ENCODE peak calls at places on chromosomes 4 and X, in five cellular contexts. H is naive thymus-derived CD8-positive, alpha-beta T cell; D is nephron progenitor cell; U is activated naive CD8-positive, alpha-beta T cell treated with anti-CD3 and anti-CD28 coated beads for 36 hours; L is mesothelial cell of epicardium. Q is an unnamed sample.

GRCh38 chr4:162352580-162353107 is 188.8 kb upstream of the FSTL5 start:
- DNase-seq in H (no peak), D (no peak), U (no peak), L (no peak), Q (no peak)

GRCh38 chr4:76811604-76812412 is 86.1 kb downstream of the SOWAHB start:
- DNase-seq in H (no peak), D (no peak), U (no peak), L (no peak), Q (no peak)

GRCh38 chr4:138870739-138871633 is 144.6 kb upstream of the NOCT start:
- DNase-seq in H (peak; percentile 40), D (peak; percentile 74), U (peak; percentile 31), L (peak; percentile 37), Q (peak; percentile 30)

GRCh38 chrX:130030826-130031225 is 48.4 kb downstream of the BCORL1 start:
- DNase-seq in H (no peak), D (no peak), U (no peak), L (no peak), Q (no peak)

GRCh38 chrX:115344885-115345653 is 55.6 kb downstream of the LUZP4 start:
- DNase-seq in H (no peak), D (peak; percentile 24), U (no peak), L (peak; percentile 83), Q (no peak)

GRCh38 chr4:88162636-88163035 is 4.2 kb upstream of the ABCG2 start:
- DNase-seq in H (no peak), D (peak; percentile 35), U (no peak), L (no peak), Q (no peak)

GRCh38 chr4:6134612-6135220 is 65.6 kb downstream of the JAKMIP1 start:
- DNase-seq in H (no peak), D (no peak), U (no peak), L (no peak), Q (peak; percentile 57)

GRCh38 chr4:6478546-6479220 is 6.3 kb upstream of the PPP2R2C start:
- DNase-seq in H (no peak), D (no peak), U (no peak), L (no peak), Q (no peak)

GRCh38 chr4:83340692-83341343 is 6.2 kb upstream of the HPSE start:
- DNase-seq in H (peak; percentile 31), D (no peak), U (peak; percentile 73), L (no peak), Q (peak; percentile 47)

GRCh38 chr4:130632731-130633604 is 1537.0 kb downstream of the C4orf33 start:
- DNase-seq in H (no peak), D (no peak), U (no peak), L (no peak), Q (no peak)

GRCh38 chrX:66005832-66006449 is 33.9 kb downstream of the VSIG4 start:
- DNase-seq in H (no peak), D (no peak), U (no peak), L (no peak), Q (no peak)

GRCh38 chr4:86909945-86910344 is 17.7 kb upstream of the C4orf36 start:
- DNase-seq in H (no peak), D (no peak), U (no peak), L (no peak), Q (no peak)

GRCh38 chrX:74133156-74133796 is 170.7 kb upstream of the ZCCHC13 start:
- DNase-seq in H (peak; percentile 16), D (peak; percentile 33), U (no peak), L (no peak), Q (peak; percentile 12)

GRCh38 chr4:11455201-11455835 is 26.6 kb upstream of the HS3ST1 start:
- DNase-seq in H (no peak), D (no peak), U (no peak), L (no peak), Q (no peak)

GRCh38 chr4:111398906-111399330 is 746.3 kb upstream of the FAM241A start:
- DNase-seq in H (no peak), D (no peak), U (no peak), L (no peak), Q (no peak)

GRCh38 chr4:64539234-64539849 is 130.1 kb upstream of the TECRL start:
- DNase-seq in H (peak; percentile 1), D (peak; percentile 61), U (peak; percentile 18), L (no peak), Q (peak; percentile 29)

GRCh38 chrX:123504047-123504446 is 228.8 kb downstream of the THOC2 start:
- DNase-seq in H (no peak), D (no peak), U (no peak), L (no peak), Q (no peak)

GRCh38 chrX:18931972-18932371 is 51.9 kb downstream of the PHKA2 start:
- DNase-seq in H (peak; percentile 0), D (peak; percentile 6), U (no peak), L (no peak), Q (no peak)

GRCh38 chr4:46425775-46426400 is 36.0 kb upstream of the GABRA2 start:
- DNase-seq in H (no peak), D (no peak), U (no peak), L (no peak), Q (no peak)

GRCh38 chr4:149738156-149738555 is 77.5 kb downstream of the IQCM start:
- DNase-seq in H (no peak), D (no peak), U (no peak), L (no peak), Q (no peak)

GRCh38 chr4:44145868-44146267 is 302.7 kb downstream of the KCTD8 start:
- DNase-seq in H (no peak), D (no peak), U (no peak), L (no peak), Q (no peak)

GRCh38 chr4:121541696-121542095 is 155.1 kb downstream of the ANXA5 start:
- DNase-seq in H (no peak), D (no peak), U (no peak), L (no peak), Q (no peak)

GRCh38 chrX:5857232-5857631 is 371.4 kb downstream of the NLGN4X start:
- DNase-seq in H (no peak), D (no peak), U (no peak), L (no peak), Q (no peak)

GRCh38 chr4:126172126-126172525 is 857.4 kb downstream of the FAT4 start:
- DNase-seq in H (no peak), D (no peak), U (no peak), L (no peak), Q (no peak)

GRCh38 chr4:55819634-55820033 is at the start of gene EXOC1L:
- DNase-seq in H (no peak), D (peak; percentile 70), U (peak; percentile 3), L (no peak), Q (no peak)

GRCh38 chr4:147596976-147597375 is 20.2 kb upstream of the TMEM184C start:
- DNase-seq in H (no peak), D (no peak), U (no peak), L (no peak), Q (no peak)

Q was measured in stimulated activated naive CD8-positive, alpha-beta T cell treated with anti-CD3 and anti-CD28 coated beads, Interleukin-15, amount 100 ng/mL, for 72 hours.